ENCODE peak calls at places on chromosomes 7 and 10, in nine cellular contexts. Z is RPMI8226, Y is iPS-NIHi11, S is LHCN-M2, A is Karpas-422, X is left lung, D is heart left ventricle, F is EL, O is AG09319. G is an unnamed sample.

GRCh38 chr7:51731086-51731485 is 414.5 kb upstream of the COBL start:
- DNase-seq in Y (peak), S (no peak), O (no peak), A (no peak), Z (no peak), F (no peak), X (no peak), D (no peak), G (no peak)

GRCh38 chr10:51642591-51642990 is 56.8 kb downstream of the CSTF2T start:
- DNase-seq in F (no peak), O (no peak), A (no peak), Y (no peak), Z (no peak), X (no peak), S (no peak), D (no peak), G (no peak)

GRCh38 chr10:113933894-113934532 is 79.6 kb downstream of the NHLRC2 start:
- DNase-seq in X (no peak), D (no peak), A (no peak), Z (no peak), Y (no peak), O (no peak), S (no peak), F (no peak), G (no peak)

GRCh38 chr10:113158183-113158582 is 208.1 kb downstream of the TCF7L2 start:
- DNase-seq in O (peak), Y (peak), Z (no peak), A (no peak), X (no peak), F (peak), D (no peak), S (no peak), G (no peak)

GRCh38 chr10:104170610-104171269 is 48.8 kb downstream of the SFR1 start:
- DNase-seq in F (no peak), X (no peak), S (no peak), D (no peak), Z (no peak), Y (no peak), O (no peak), A (no peak), G (peak)

GRCh38 chr7:99083068-99083651 is 60.7 kb downstream of the SMURF1 start:
- DNase-seq in Y (no peak), Z (no peak), F (no peak), X (no peak), A (no peak), D (no peak), S (no peak), O (peak), G (no peak)

GRCh38 chr7:108181073-108181985 is 51.2 kb upstream of the LAMB4 start:
- DNase-seq in S (peak), A (peak), X (no peak), F (peak), D (no peak), Z (peak), O (peak), Y (peak), G (no peak)

GRCh38 chr10:23694446-23694920 is 255.6 kb downstream of the OTUD1 start:
- DNase-seq in F (no peak), A (no peak), S (no peak), D (no peak), O (no peak), Y (peak), Z (no peak), X (no peak), G (peak)

GRCh38 chr7:135943266-135943889 is 33.8 kb downstream of the MTPN start:
- DNase-seq in A (no peak), Y (no peak), O (no peak), X (no peak), D (no peak), F (no peak), S (no peak), Z (no peak), G (no peak)

GRCh38 chr7:34296663-34297062 is 361.4 kb upstream of the NPSR1 start:
- DNase-seq in F (peak), O (no peak), D (no peak), S (peak), Y (no peak), Z (no peak), A (no peak), X (no peak), G (no peak)

GRCh38 chr7:30923009-30923773 is 11.5 kb downstream of the AQP1 start:
- DNase-seq in D (peak), Y (peak), A (no peak), S (no peak), Z (no peak), X (peak), O (no peak), F (no peak), G (no peak)

GRCh38 chr7:148394582-148394981 is 196.0 kb upstream of the C7orf33 start:
- DNase-seq in Z (no peak), O (no peak), X (no peak), S (no peak), Y (no peak), D (no peak), A (no peak), F (no peak), G (no peak)

GRCh38 chr10:103783686-103784085 is 71.7 kb downstream of the SH3PXD2A start:
- DNase-seq in S (no peak), Y (no peak), A (no peak), F (no peak), D (no peak), Z (no peak), X (no peak), O (no peak), G (no peak)

G was measured in activated naive CD8-positive, alpha-beta T cell treated with anti-CD3 and anti-CD28 coated beads for 36 hours.